ENCODE peak calls at places on chromosomes 2 and 18, in nine cellular contexts. A is type B pancreatic cell, M is thyroid gland, L is cardiac muscle cell, C is GM12865, Z is thoracic aorta, G is kidney, P is GM12878, E is tibial artery. V is an unnamed sample.

GRCh38 chr18:44393406-44393805 is 287.3 kb upstream of the SETBP1 start:
- DNase-seq in A (no peak), M (no peak), L (no peak), C (no peak), Z (no peak), G (no peak), P (no peak), E (no peak), V (no peak)

GRCh38 chr2:73939419-73939818 is 12.7 kb downstream of the DGUOK start:
- DNase-seq in A (no peak), M (peak; percentile 14), L (no peak), C (no peak), Z (no peak), G (no peak), P (no peak), E (no peak), V (no peak)

GRCh38 chr2:85889648-85890281 is 975 bp upstream of the ST3GAL5 start:
- DNase-seq in A (no peak), M (peak; percentile 59), L (no peak), C (no peak), Z (no peak), G (peak; percentile 65), P (no peak), E (no peak), V (peak; percentile 22)

GRCh38 chr2:164538250-164538866 is 82.9 kb downstream of the GRB14 start:
- DNase-seq in A (no peak), M (peak; percentile 13), L (peak; percentile 63), C (peak; percentile 26), Z (no peak), G (no peak), P (no peak), E (no peak), V (no peak)

GRCh38 chr2:135742307-135742838 is 718 bp downstream of the UBXN4 start:
- DNase-seq in A (no peak), M (peak; percentile 48), L (peak; percentile 65), C (peak; percentile 66), Z (no peak), G (no peak), P (no peak), E (no peak), V (no peak)

GRCh38 chr2:96977631-96978195 is 8.7 kb downstream of the FAM178B start:
- DNase-seq in A (no peak), M (peak; percentile 47), L (no peak), C (no peak), Z (no peak), G (no peak), P (no peak), E (no peak), V (no peak)

GRCh38 chr2:36633470-36634092 is 35.6 kb upstream of the FEZ2 start:
- DNase-seq in A (no peak), M (no peak), L (no peak), C (no peak), Z (no peak), G (no peak), P (no peak), E (no peak), V (no peak)

GRCh38 chr2:223846524-223846923 is 9.1 kb upstream of the AP1S3 start:
- DNase-seq in A (no peak), M (no peak), L (no peak), C (no peak), Z (no peak), G (no peak), P (no peak), E (no peak), V (no peak)

GRCh38 chr2:30776831-30777652 is 30.2 kb downstream of the CAPN13 start:
- DNase-seq in A (peak; percentile 8), M (peak; percentile 52), L (no peak), C (no peak), Z (no peak), G (no peak), P (no peak), E (no peak), V (no peak)

GRCh38 chr18:40851014-40851429 is 1104.0 kb upstream of the PIK3C3 start:
- DNase-seq in A (no peak), M (peak; percentile 84), L (no peak), C (no peak), Z (no peak), G (no peak), P (no peak), E (no peak), V (no peak)

GRCh38 chr18:57433492-57434176 is 1.5 kb upstream of the ONECUT2 start:
- DNase-seq in A (no peak), M (no peak), L (no peak), C (no peak), Z (no peak), G (no peak), P (no peak), E (no peak), V (no peak)

GRCh38 chr2:26988165-26988879 is 17.9 kb downstream of the MAPRE3 start:
- DNase-seq in A (no peak), M (no peak), L (no peak), C (no peak), Z (no peak), G (no peak), P (no peak), E (no peak), V (no peak)

GRCh38 chr2:170409164-170409535 is 231.2 kb downstream of the MYO3B start:
- DNase-seq in A (no peak), M (peak; percentile 76), L (peak; percentile 87), C (peak; percentile 79), Z (peak; percentile 15), G (no peak), P (no peak), E (peak; percentile 70), V (peak; percentile 86)
- TF ChIP-seq CTCF in A (peak; percentile 97), M (peak; percentile 83), L (peak; percentile 88), C (peak; percentile 74), Z (peak; percentile 90), G (peak; percentile 81), P (peak; percentile 85), E (peak; percentile 75), V (no peak)

GRCh38 chr2:230680463-230681195 is 32.0 kb upstream of the CAB39 start:
- DNase-seq in A (no peak), M (no peak), L (no peak), C (no peak), Z (no peak), G (no peak), P (no peak), E (no peak), V (no peak)
- TF ChIP-seq CTCF in A (no peak), M (no peak), L (no peak), C (peak; percentile 6), Z (no peak), G (no peak), P (no peak), E (no peak), V (no peak)

GRCh38 chr2:231934441-231935206 is 8.4 kb upstream of the NPPC start:
- DNase-seq in A (peak; percentile 44), M (no peak), L (no peak), C (no peak), Z (no peak), G (no peak), P (no peak), E (no peak), V (no peak)

GRCh38 chr2:231932711-231932970 is 6.4 kb upstream of the NPPC start:
- DNase-seq in A (no peak), M (no peak), L (no peak), C (no peak), Z (no peak), G (no peak), P (no peak), E (peak; percentile 49), V (no peak)

GRCh38 chr2:231931481-231931915 is 5.3 kb upstream of the NPPC start:
- DNase-seq in A (peak; percentile 56), M (no peak), L (no peak), C (no peak), Z (no peak), G (no peak), P (no peak), E (no peak), V (no peak)

GRCh38 chr2:231933916-231934401 is 7.8 kb upstream of the NPPC start:
- DNase-seq in A (peak; percentile 64), M (no peak), L (no peak), C (peak; percentile 32), Z (no peak), G (no peak), P (no peak), E (no peak), V (no peak)

DNA sequence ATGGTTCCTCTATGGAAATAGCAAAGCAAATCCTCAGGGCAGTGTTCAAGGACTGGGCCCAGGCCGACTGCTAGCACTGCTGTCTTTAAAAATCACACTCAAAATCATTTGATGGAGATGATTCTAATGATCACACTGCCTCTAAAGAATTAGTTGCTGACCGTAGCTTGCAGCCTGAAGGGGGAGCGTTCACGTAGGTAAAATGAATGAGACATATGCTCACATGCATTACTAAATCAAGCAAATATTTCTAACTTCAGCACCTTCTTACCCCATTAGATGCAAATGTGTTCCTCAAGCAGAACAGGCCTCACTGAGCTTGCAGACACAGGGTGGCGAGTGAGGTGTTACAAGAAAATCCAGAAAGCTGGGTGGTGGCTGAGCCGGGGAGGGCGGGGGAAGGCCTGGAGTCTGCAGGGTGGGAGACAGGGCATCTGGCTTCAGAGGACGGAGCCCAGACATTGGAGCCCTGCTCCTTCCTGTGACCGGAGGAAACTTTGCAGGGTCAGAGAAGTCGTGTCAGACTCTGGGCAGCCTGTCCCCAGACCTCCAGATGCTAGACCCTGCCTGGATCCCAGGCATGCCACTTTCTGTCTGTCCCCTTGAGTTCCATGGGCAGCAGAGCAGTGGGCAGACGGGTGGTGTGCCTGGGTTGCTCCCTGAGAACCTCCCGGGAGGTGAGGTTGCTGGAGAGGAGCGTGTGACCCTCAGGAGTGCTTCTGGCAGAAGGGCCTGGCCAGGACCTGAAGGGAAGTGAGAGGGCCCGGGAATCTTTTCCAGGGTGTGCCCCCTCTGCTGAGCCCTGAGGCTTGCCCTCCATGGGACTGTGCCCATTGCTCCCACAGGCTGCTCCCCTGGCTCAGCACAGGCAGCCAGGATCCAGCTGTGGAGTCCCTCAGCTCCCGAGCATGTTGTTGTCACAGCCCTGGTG is 7.1 kb upstream of the NPPC start:
- DNase-seq in A (peak; percentile 50), M (no peak), L (no peak), C (no peak), Z (no peak), G (no peak), P (no peak), E (no peak), V (no peak)
- TF ChIP-seq CTCF in A (no peak), M (no peak), L (no peak), C (no peak), Z (no peak), G (no peak), P (no peak), E (no peak), V (no peak)

GRCh38 chr2:216904974-216905373 is 45.1 kb upstream of the TNP1 start:
- DNase-seq in A (no peak), M (no peak), L (no peak), C (no peak), Z (no peak), G (no peak), P (no peak), E (no peak), V (no peak)

GRCh38 chr2:216904554-216904953 is 44.7 kb upstream of the TNP1 start:
- DNase-seq in A (no peak), M (no peak), L (no peak), C (no peak), Z (no peak), G (no peak), P (no peak), E (no peak), V (no peak)

GRCh38 chr2:216909541-216910175 is 49.8 kb upstream of the TNP1 start:
- DNase-seq in A (no peak), M (no peak), L (no peak), C (no peak), Z (no peak), G (no peak), P (no peak), E (no peak), V (no peak)

GRCh38 chr2:216903470-216903869 is 43.6 kb upstream of the TNP1 start:
- DNase-seq in A (no peak), M (no peak), L (no peak), C (no peak), Z (no peak), G (no peak), P (no peak), E (no peak), V (no peak)

GRCh38 chr2:216905649-216906048 is 45.8 kb upstream of the TNP1 start:
- DNase-seq in A (no peak), M (no peak), L (no peak), C (no peak), Z (no peak), G (no peak), P (no peak), E (no peak), V (no peak)
- TF ChIP-seq CTCF in A (peak; percentile 60), M (no peak), L (no peak), C (no peak), Z (peak; percentile 17), G (no peak), P (no peak), E (no peak), V (no peak)